ENCODE peak calls at places on chromosomes 1 and 21, in five cellular contexts. D is cardiac muscle cell, E is thoracic aorta, P is fibroblast of the aortic adventitia, U is lung. K is an unnamed sample.

GRCh38 chr1:36609241-36610027 is 126.7 kb upstream of the CSF3R start:
- DNase-seq in E (no peak), P (peak), U (peak), D (peak), K (peak)

GRCh38 chr1:179938752-179939151 is 15.9 kb upstream of the CEP350 start:
- DNase-seq in E (no peak), U (no peak), P (peak), D (peak), K (peak)

GRCh38 chr1:163596541-163597258 is 274.9 kb downstream of the NUF2 start:
- DNase-seq in E (no peak), P (no peak), U (no peak), D (no peak), K (peak)

GRCh38 chr1:187817782-187818181 is 989.0 kb downstream of the PLA2G4A start:
- DNase-seq in P (no peak), U (no peak), D (no peak), E (no peak), K (peak)

GRCh38 chr1:114154963-114155322 is 1.3 kb upstream of the SYT6 start:
- DNase-seq in P (peak), U (no peak), E (no peak), D (peak), K (peak)

GRCh38 chr1:208101661-208102431 is 142.3 kb downstream of the PLXNA2 start:
- DNase-seq in D (peak), P (peak), U (peak), E (no peak), K (no peak)

GRCh38 chr21:15159382-15160020 is 94.7 kb upstream of the NRIP1 start:
- DNase-seq in D (peak), U (no peak), P (peak), E (no peak), K (peak)

GRCh38 chr21:45383111-45383614 is 21.8 kb upstream of the COL18A1 start:
- DNase-seq in D (no peak), U (no peak), P (no peak), E (no peak), K (no peak)

GRCh38 chr21:45031231-45032191 is 42.9 kb upstream of the ADARB1 start:
- DNase-seq in P (no peak), U (no peak), E (no peak), D (no peak), K (no peak)

GRCh38 chr21:44261191-44261631 is 486 bp downstream of the DNMT3L start:
- DNase-seq in P (no peak), U (no peak), E (no peak), D (no peak), K (no peak)

GRCh38 chr1:79100385-79100784 is 93.9 kb upstream of the ADGRL4 start:
- DNase-seq in E (no peak), P (peak), U (no peak), D (peak), K (peak)

GRCh38 chr1:67382292-67382691 is 47.9 kb downstream of the SERBP1 start:
- DNase-seq in E (no peak), D (no peak), U (no peak), P (no peak), K (no peak)

GRCh38 chr1:115158181-115158580 is 68.9 kb upstream of the TSPAN2 start:
- DNase-seq in P (peak), D (peak), U (no peak), E (no peak), K (peak)

GRCh38 chr1:113456967-113457366 is 66.7 kb downstream of the MAGI3 start:
- DNase-seq in P (peak), U (peak), E (peak), D (peak), K (peak)

GRCh38 chr1:87632232-87632631 is 303.6 kb downstream of the LMO4 start:
- DNase-seq in E (no peak), D (no peak), U (no peak), P (no peak), K (no peak)

GRCh38 chr1:150066838-150067183 is 765 bp upstream of the VPS45 start:
- DNase-seq in D (no peak), U (peak), P (no peak), E (no peak), K (no peak)

GRCh38 chr1:60388092-60388987 is 314.8 kb upstream of the C1orf87 start:
- DNase-seq in P (peak), E (no peak), D (peak), U (no peak), K (peak)

GRCh38 chr1:24089743-24090555 is 22.0 kb downstream of the MYOM3 start:
- DNase-seq in U (peak), D (no peak), E (no peak), P (no peak), K (peak)

GRCh38 chr1:33367488-33368405 is 46.8 kb upstream of the A3GALT2 start:
- DNase-seq in D (peak), E (no peak), P (peak), U (peak), K (peak)

DNA sequence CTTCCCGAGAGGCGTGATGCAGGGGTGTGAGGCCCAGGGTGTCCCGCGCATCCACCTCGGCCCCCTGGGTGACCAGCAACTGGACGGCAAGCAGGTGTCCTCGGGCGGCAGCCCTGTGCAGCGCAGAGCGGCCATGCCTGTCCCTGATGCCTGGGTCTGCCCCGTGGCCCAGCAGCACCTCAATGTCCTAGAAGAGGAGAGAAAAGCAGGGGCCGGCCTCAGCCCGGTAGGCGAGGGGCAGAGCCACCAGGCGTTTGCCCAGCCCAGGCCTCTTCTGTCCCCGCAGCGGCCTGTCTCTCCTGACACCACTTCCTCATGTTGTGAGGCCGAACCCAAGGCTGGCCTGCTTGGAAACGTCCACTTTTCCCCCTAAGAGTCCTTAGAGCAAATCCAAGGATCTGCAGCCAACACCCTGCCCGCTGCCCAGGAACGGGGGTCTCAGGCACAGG is 1.7 kb downstream of the ANKRD65 start:
- DNase-seq in E (no peak), P (no peak), U (no peak), D (no peak), K (no peak)
- H3K4me3 ChIP-seq in E (no peak), P (no peak), U (no peak), D (no peak), K (peak)

DNA sequence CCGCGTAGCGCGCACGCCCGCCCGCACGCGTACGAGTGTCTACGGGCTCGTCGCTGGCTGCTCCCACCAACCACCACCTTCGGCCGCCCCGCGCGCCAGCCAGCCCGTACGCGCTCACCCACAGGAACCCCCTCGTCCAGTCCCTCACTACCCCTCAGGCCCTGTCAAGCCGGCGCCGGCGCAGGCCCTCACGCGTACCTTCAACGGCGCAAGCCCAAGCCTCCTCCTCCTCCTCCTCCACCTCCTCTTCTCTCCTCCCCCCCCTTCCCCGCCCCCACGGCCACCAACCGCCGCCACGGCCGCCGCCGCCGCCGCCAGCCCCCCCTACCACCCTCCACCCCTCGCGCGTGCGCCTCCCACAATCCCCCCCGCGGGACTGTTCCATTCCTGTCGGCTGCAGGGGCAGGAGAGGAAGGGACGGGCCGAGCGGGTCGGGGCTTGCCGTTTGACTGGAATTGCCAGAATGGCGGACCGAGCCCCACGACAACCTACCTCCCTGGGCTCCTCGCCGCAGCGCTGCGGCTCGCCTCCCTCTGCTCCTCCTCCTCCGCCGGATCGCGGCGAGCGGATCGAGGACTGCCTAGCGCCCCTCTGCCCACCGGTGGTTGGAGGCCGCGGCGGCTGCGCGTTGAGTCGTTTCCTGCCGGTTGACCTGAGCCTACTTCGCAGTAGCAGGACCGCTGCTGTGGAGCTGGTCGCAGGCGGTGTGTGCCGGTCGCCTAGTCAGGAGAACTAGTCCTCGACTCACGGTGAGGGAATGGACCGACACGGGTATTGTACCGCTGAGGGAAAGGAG is at the start of gene ASH1L:
- DNase-seq in D (peak), U (peak), P (peak), E (peak), K (peak)
- TF ChIP-seq CTCF in D (no peak), U (no peak), P (no peak), E (no peak), K (no peak)

GRCh38 chr1:234529661-234530237 is 50.8 kb upstream of the TARBP1 start:
- DNase-seq in U (no peak), D (no peak), E (no peak), P (no peak), K (no peak)

GRCh38 chr1:234532511-234532922 is 53.5 kb upstream of the TARBP1 start:
- DNase-seq in D (peak), P (peak), U (peak), E (peak), K (peak)

GRCh38 chr1:234533034-234533571 is 54.1 kb upstream of the TARBP1 start:
- DNase-seq in P (peak), E (peak), D (peak), U (no peak), K (peak)

GRCh38 chr1:234530641-234531040 is 51.7 kb upstream of the TARBP1 start:
- DNase-seq in U (no peak), D (no peak), E (no peak), P (no peak), K (no peak)

GRCh38 chr1:234531181-234532132 is 52.5 kb upstream of the TARBP1 start:
- DNase-seq in D (peak), E (peak), P (peak), U (no peak), K (peak)
- H3K4me3 ChIP-seq in D (no peak), E (peak), P (peak), U (no peak), K (no peak)

GRCh38 chr1:6585841-6586240 is 6.0 kb downstream of the ZBTB48 start:
- DNase-seq in D (no peak), E (no peak), U (no peak), P (no peak), K (no peak)

GRCh38 chr1:6586404-6586816 is 6.6 kb downstream of the ZBTB48 start:
- DNase-seq in P (no peak), E (no peak), U (no peak), D (no peak), K (no peak)

GRCh38 chr1:6585081-6585722 is 5.4 kb downstream of the ZBTB48 start:
- DNase-seq in D (no peak), U (no peak), E (no peak), P (no peak), K (no peak)

GRCh38 chr1:6582370-6582769 is 2.6 kb downstream of the ZBTB48 start:
- DNase-seq in D (no peak), E (no peak), P (no peak), U (no peak), K (no peak)

GRCh38 chr1:6584126-6585080 is 4.6 kb downstream of the ZBTB48 start:
- DNase-seq in D (no peak), E (no peak), P (no peak), U (no peak), K (no peak)
- TF ChIP-seq CTCF in D (no peak), E (peak), P (peak), U (no peak), K (peak)

DNA sequence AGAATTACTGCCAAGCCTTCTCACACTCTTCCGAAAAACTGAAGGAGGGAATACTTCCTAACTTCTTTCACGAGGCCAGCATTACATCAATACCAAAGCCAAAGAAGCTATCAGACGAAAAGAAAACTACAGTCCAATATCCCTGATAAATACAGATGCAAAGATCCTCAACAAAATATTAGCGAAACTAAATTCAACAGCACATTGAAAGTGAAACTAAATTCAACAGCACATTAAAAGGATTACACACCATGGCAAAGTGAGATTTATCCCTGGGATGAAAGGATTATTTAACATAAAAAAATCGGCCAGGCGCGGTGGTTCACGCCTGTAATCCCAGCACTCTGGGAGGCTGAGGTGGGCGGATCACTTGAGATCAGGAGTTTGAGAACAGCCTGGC is 176.8 kb downstream of the FAF1 start:
- DNase-seq in E (no peak), D (no peak), P (peak), U (no peak), K (no peak)
- H3K4me3 ChIP-seq in E (peak), D (no peak), P (peak), U (no peak), K (no peak)

DNA sequence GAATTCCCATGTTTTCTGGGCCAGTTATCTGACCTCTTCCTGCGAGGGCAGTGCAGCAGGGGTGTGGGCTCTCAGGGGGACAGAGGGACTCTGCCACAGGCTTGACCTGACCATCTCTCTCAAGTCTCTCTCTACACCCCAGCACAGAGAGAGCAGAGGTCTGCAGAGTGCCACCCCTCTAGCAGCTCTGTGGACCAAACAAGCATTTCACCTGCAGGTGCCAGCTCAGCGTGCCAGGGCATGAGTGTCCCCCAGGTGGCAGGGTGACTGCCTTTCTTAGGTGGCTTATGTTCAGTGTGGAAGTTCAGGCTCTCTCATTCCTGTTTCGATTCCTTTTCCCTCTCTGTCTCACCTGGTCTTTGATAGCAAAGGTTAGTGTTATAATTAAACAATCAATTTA is 191.3 kb downstream of the CACNA1E start:
- DNase-seq in P (no peak), D (no peak), U (no peak), E (no peak), K (no peak)
- TF ChIP-seq CTCF in P (no peak), D (no peak), U (no peak), E (no peak), K (peak)

GRCh38 chr1:200474633-200475032 is 64.8 kb upstream of the ZNF281 start:
- DNase-seq in D (no peak), P (no peak), U (no peak), E (no peak), K (no peak)

GRCh38 chr1:200478945-200479558 is 69.2 kb upstream of the ZNF281 start:
- DNase-seq in D (no peak), P (no peak), E (no peak), U (no peak), K (no peak)

GRCh38 chr1:200471739-200472138 is 61.9 kb upstream of the ZNF281 start:
- DNase-seq in P (no peak), E (no peak), D (no peak), U (no peak), K (no peak)

GRCh38 chr1:200478239-200478623 is 68.4 kb upstream of the ZNF281 start:
- DNase-seq in P (peak), E (no peak), D (no peak), U (no peak), K (no peak)

GRCh38 chr1:200473698-200474371 is 64.0 kb upstream of the ZNF281 start:
- DNase-seq in E (no peak), U (no peak), P (peak), D (peak), K (no peak)
- H3K4me3 ChIP-seq in E (no peak), U (no peak), P (peak), D (no peak), K (no peak)

GRCh38 chr1:194338241-194338948 is 1152.0 kb upstream of the B3GALT2 start:
- DNase-seq in D (no peak), P (no peak), U (no peak), E (no peak), K (peak)

GRCh38 chr1:194339451-194339850 is 1153.0 kb upstream of the B3GALT2 start:
- DNase-seq in E (no peak), U (no peak), D (no peak), P (no peak), K (no peak)

GRCh38 chr1:194347184-194347583 is 1160.8 kb upstream of the B3GALT2 start:
- DNase-seq in P (no peak), U (no peak), D (no peak), E (no peak), K (peak)

GRCh38 chr1:194341587-194341986 is 1155.2 kb upstream of the B3GALT2 start:
- DNase-seq in U (no peak), D (no peak), P (no peak), E (no peak), K (no peak)

DNA sequence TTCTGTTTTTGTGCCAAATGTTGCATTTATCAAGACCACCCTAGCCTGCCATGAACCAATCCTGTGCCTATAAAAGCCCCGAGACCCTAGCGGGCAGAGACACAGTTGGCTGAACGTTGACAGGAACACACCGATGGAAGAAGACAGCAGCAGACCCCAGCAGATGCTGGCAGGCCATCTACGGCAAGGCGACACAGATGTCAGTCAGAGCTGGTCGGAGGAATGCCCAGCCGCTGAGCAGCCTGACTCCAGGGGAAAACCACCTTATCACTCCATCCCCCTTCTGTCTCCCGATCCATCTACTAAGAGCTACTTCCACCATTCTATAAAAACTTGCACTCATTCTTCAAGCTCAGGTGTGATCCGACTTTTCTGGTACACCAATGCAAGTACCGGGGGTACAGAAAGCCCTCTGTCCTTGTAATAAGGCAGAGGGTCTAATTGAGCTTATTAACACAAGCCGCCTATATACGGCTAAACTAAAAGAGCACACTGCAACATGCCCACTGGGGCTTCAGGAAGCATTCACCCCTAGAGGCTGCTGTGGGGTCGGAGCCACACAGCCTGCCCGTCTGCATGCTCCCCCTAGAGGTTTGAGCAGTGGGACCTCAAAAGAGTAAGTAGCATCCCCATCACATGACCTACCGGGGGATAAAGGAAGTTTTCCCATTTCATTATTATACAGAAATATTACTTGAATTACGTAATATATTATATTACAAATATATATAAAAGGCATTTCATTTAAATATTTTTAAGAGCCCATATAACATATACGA is 1156.3 kb upstream of the B3GALT2 start:
- DNase-seq in E (no peak), D (no peak), P (no peak), U (no peak), K (no peak)
- TF ChIP-seq CTCF in E (no peak), D (no peak), P (no peak), U (no peak), K (no peak)

DNA sequence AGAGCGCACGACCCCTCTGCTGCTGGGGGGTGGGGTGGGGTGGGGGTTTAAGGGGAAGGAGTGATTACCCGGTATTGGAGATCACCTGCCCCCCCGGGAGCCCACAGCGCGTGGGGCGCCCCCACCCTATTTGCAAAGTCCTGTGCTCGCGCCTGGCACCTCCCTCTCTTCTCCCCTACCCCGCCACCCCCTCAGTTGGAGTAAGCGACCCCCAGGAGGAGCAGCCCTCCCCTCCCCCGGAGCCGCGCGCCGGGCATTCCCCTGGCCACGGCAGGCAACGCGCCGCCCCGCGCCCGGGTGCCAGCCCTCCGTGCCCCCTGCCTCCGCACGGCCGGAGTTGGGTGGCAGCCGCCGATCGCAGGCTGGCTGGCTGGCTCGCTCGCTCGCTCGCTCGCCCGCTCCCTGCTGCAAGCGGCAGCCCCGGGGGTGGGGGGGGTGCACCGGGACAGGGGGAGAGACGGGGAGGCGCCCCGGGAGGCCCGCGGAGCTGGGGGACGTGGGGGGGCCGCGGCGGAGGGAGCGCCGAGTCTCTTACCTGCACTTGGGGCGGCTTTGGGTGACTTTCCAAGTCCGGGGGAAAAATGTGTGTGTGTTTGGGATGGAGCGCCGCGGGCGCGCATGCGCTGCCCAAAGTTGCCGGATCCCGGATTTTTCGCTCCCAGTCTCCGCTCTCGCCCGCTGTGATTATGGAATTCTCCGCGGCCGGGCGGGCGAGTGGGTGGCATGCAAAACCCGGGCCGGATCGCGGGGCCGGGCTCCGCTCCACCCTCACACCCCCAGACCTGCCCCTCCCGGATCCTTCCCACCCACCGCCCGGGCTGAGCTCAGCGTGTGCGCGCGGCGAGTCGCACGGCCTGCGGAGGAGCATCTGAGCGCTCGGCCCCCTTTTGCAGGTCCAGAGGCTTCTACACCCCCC is at the start of gene CASZ1:
- DNase-seq in E (peak), P (peak), D (peak), U (peak), K (peak)
- H3K4me3 ChIP-seq in E (peak), P (peak), D (peak), U (peak), K (peak)

K was measured in epithelial cell of esophagus.